ENCODE peak calls at places on chromosomes 2 and 18, in eight cellular contexts. V is sigmoid colon, Y is endothelial cell of umbilical vein, E is spleen, X is SK-N-MC, H is HCT116, T is stomach, U is transverse colon. O is an unnamed sample.

GRCh38 chr2:88829607-88830463 is 138.4 kb downstream of the RPIA start:
- DNase-seq in V (no peak), Y (no peak), E (no peak), X (no peak), H (no peak), T (no peak), U (no peak), O (no peak)

GRCh38 chr2:217367464-217367863 is 507.6 kb upstream of the TNP1 start:
- DNase-seq in V (no peak), Y (no peak), E (no peak), X (no peak), H (no peak), T (no peak), U (no peak), O (no peak)

GRCh38 chr18:60895181-60895580 is 438.0 kb upstream of the CDH20 start:
- DNase-seq in V (no peak), Y (peak), E (no peak), X (no peak), H (no peak), T (no peak), U (no peak), O (no peak)

GRCh38 chr2:159600752-159601151 is 15.6 kb downstream of the BAZ2B start:
- DNase-seq in V (no peak), Y (peak), E (no peak), X (no peak), H (peak), T (no peak), U (no peak), O (no peak)

GRCh38 chr18:39951321-39951720 is 2003.7 kb upstream of the PIK3C3 start:
- DNase-seq in V (no peak), Y (no peak), E (no peak), X (no peak), H (no peak), T (no peak), U (no peak), O (no peak)

GRCh38 chr2:241797441-241798080 is 11.4 kb upstream of the NEU4 start:
- DNase-seq in V (no peak), Y (no peak), E (peak), X (no peak), H (no peak), T (no peak), U (peak), O (no peak)

GRCh38 chr2:85790032-85790431 is 36.2 kb downstream of the ATOH8 start:
- DNase-seq in V (peak), Y (no peak), E (peak), X (no peak), H (no peak), T (no peak), U (no peak), O (no peak)

GRCh38 chr2:17470855-17471641 is 47.2 kb downstream of the RAD51AP2 start:
- DNase-seq in V (no peak), Y (peak), E (no peak), X (peak), H (peak), T (no peak), U (no peak), O (peak)

GRCh38 chr2:221649045-221649444 is 76.9 kb upstream of the EPHA4 start:
- DNase-seq in V (no peak), Y (peak), E (no peak), X (no peak), H (no peak), T (no peak), U (no peak), O (no peak)

GRCh38 chr18:65725421-65726050 is 25.3 kb upstream of the CDH7 start:
- DNase-seq in V (no peak), Y (no peak), E (no peak), X (no peak), H (no peak), T (no peak), U (peak), O (peak)

GRCh38 chr18:52426041-52426440 is 86.0 kb downstream of the DCC start:
- DNase-seq in V (no peak), Y (no peak), E (no peak), X (no peak), H (no peak), T (no peak), U (no peak), O (no peak)

GRCh38 chr2:135840601-135841000 is 3.6 kb upstream of the LCT start:
- DNase-seq in V (no peak), Y (peak), E (no peak), X (no peak), H (no peak), T (no peak), U (peak), O (no peak)

GRCh38 chr18:79393626-79394401 is 1.9 kb upstream of the NFATC1 start:
- DNase-seq in V (peak), Y (peak), E (peak), X (no peak), H (peak), T (peak), U (peak), O (peak)

GRCh38 chr2:157442136-157442535 is 1.8 kb downstream of the CYTIP start:
- DNase-seq in V (no peak), Y (no peak), E (no peak), X (no peak), H (no peak), T (no peak), U (no peak), O (no peak)

GRCh38 chr2:157438907-157439791 is 4.7 kb downstream of the CYTIP start:
- DNase-seq in V (no peak), Y (no peak), E (no peak), X (peak), H (no peak), T (no peak), U (no peak), O (no peak)

GRCh38 chr2:157440404-157441071 is 3.4 kb downstream of the CYTIP start:
- DNase-seq in V (no peak), Y (no peak), E (peak), X (no peak), H (no peak), T (peak), U (peak), O (no peak)

GRCh38 chr2:157441072-157441454 is 2.8 kb downstream of the CYTIP start:
- DNase-seq in V (no peak), Y (peak), E (no peak), X (no peak), H (no peak), T (no peak), U (peak), O (no peak)

GRCh38 chr2:157439792-157440186 is 4.1 kb downstream of the CYTIP start:
- DNase-seq in V (no peak), Y (no peak), E (no peak), X (no peak), H (no peak), T (no peak), U (peak), O (no peak)
- TF ChIP-seq POLR2AphosphoS5 in V (no peak), Y (no peak), E (no peak), X (no peak), H (no peak), T (no peak), U (peak), O (no peak)

GRCh38 chr2:74555610-74556103 is 1.1 kb downstream of the DOK1 start:
- DNase-seq in V (peak), Y (no peak), E (peak), X (no peak), H (no peak), T (no peak), U (no peak), O (peak)
- H3K4me3 ChIP-seq in V (peak), Y (no peak), E (peak), X (no peak), H (peak), T (peak), U (peak), O (peak)

DNA sequence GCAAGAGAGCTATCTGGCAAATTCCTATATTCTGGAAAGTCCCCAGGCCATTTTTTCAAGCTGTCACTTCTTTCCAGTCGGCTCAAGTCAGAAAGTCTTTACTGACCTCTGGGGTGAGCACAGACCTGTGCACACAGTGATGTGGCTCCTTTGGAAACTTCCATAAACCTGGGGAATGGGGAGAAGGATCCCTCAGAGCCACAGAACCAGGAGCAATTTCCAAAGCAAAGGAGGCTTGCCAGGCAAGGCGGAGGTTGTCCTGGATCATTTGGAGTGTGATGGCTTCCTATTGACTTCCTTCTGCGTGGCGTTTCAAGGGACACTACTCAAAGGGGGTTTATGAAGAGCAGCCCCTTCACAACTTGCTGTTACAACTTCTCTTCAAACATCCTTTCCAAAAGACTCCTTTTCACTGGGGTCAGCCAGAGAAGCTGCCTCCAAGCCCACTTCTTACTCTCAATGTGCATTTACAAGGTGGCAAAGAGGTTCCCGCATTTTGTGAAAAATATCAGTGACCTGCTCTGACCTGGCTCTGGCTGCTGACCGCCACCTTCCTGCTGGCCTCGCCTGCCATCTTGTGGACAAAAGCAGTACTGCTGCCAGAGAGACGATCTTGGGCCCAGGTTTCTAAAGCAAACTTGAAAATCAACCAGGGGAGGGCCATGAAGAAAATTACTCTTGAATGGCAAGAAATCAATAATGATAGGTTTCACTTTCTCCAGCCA is 18.2 kb upstream of the TMEM247 start:
- DNase-seq in V (peak), Y (peak), E (peak), X (no peak), H (peak), T (peak), U (peak), O (peak)
- TF ChIP-seq POLR2AphosphoS5 in V (peak), Y (no peak), E (no peak), X (no peak), H (no peak), T (no peak), U (no peak), O (no peak)

DNA sequence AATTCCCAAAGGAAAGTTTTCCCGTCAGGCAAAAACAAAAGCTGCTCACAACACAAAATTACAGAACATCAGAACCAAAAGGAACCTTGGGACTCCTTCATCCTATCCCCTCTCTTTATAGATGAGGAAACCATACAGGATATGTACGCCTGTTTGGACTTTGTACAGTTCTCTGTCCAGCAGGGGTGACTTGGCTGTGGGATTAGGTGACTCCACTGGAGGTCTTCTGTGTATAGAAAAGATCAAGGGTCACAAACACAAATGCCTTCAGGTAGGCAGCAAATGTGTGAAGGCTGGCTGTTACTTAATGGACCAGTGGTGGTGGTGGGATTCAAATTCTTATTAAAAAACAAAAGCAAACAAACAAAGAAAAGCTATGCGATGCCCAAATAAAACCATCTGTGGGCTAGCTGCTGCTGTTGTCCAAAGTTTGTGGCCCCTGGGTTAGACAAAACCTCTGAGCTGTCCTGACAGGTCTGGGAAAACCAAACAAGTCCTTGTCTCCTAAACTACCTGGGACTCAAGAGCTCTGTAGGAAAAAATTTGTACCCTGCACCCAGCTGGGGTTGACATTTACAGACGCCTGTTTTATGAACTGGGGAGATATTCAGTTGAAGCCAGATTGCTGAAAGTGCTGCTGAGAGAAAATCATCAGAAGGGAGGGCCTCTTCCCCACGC is 1.3 kb upstream of the CEP68 start:
- DNase-seq in V (no peak), Y (no peak), E (no peak), X (no peak), H (no peak), T (no peak), U (no peak), O (no peak)
- H3K4me3 ChIP-seq in V (no peak), Y (no peak), E (peak), X (peak), H (no peak), T (peak), U (no peak), O (peak)

DNA sequence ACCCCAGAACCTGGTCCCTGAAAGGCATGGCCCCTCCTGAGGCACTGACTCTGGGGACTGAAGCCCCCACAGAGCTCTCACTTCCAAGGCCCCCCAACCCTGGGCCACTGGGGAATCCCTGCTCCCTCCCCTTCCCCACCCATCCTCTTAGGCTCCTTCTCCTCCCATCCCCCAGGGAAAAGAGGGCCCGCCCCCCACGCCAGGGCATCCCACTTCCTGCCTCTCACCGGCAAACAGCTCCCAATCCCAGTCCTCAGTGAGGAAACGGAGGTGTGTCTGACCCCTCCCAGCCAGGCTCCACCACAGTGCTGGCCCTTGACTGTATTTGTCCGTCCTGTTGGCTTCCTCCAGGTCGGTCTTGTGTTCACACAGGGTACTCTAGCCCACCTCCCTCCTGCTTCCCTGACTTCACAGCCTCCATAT is 35.0 kb upstream of the PTMA start:
- DNase-seq in V (peak), Y (no peak), E (no peak), X (no peak), H (peak), T (peak), U (peak), O (peak)
- TF ChIP-seq POLR2AphosphoS5 in V (no peak), Y (no peak), E (no peak), X (no peak), H (peak), T (peak), U (peak), O (peak)

DNA sequence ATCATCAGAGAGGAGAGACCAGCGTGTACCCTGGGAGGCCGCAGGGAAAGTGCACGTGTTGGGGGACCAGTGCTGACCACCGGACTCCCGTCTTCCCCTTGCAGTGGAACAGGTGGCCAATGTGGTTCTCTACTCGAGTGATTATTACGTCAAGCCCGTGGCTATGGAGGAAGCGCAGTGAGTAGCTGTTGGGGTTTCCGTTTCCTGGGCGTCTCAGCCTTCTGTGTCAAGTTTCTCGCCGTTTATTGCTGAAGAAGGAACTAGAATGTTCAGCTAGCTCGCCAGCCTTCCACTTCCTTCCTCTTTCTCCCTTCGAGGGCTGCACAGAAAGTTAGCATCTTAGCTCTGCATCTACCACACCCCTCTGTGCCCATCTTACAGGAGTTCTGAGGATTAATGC is 22.8 kb upstream of the DGKD start:
- DNase-seq in V (peak), Y (no peak), E (peak), X (no peak), H (no peak), T (peak), U (peak), O (no peak)
- H3K4me3 ChIP-seq in V (no peak), Y (no peak), E (peak), X (no peak), H (no peak), T (no peak), U (no peak), O (no peak)

DNA sequence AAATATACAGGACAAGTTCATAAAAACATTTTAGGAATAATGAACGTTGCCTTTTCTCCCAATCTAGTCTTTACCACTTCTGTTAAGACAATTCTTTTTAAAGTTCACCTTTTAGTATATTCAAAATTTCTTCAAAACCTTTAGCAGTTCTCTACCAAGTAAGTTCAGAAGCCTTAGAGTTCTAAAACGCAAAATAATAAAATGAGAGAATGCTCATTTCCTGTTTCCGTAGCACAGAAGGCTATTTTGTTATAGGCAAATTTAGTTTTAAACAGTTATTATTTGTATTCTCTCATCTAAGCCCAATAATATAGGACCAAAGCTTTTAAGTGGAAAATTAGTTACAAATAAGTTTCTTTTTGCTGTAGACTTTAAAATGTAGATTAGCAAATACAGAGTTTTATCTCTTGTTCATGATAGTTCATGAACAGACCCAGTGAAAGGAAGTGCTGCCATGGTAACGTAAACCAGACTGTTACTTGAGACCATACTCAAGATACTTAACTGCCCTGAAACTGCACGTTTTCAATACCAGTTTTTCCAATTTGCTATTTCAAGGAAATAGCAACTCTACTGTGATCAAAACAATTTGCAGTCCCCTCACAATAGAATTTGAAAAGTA is 173.1 kb upstream of the STON1 start:
- DNase-seq in V (no peak), Y (peak), E (no peak), X (peak), H (no peak), T (no peak), U (no peak), O (peak)
- TF ChIP-seq POLR2AphosphoS5 in V (no peak), Y (no peak), E (no peak), X (no peak), H (no peak), T (no peak), U (no peak), O (no peak)

O was measured in GM23338.